ENCODE peak calls at places on chromosomes 5 and 9, in seven cellular contexts. One of them, this sample, is unnamed.
A peak's percentile ranks its signal among the peaks of the same experiment; 100 is the strongest.

GRCh38 chr5:53331463-53331862 is 149.0 kb upstream of the FST start:
- DNase-seq in stimulated activated CD4-positive, alpha-beta T cell treated with anti-CD3 and anti-CD28 coated beads, Interleukin-1b, Interleukin-23, amount 100 ng/mL, for 1 hour: no peak
- DNase-seq in Peyer's patch: no peak
- DNase-seq in A172: peak; percentile 76
- DNase-seq in mesenteric fat pad: no peak
- DNase-seq in activated CD4-positive, alpha-beta T cell treated with anti-CD3 and anti-CD28 coated beads for 4 hours: no peak
- DNase-seq in GM12892: no peak
- DNase-seq in this sample: no peak

GRCh38 chr5:147801461-147801860 is 18.9 kb upstream of the JAKMIP2 start:
- DNase-seq in activated CD4-positive, alpha-beta T cell treated with anti-CD3 and anti-CD28 coated beads for 4 hours: no peak
- DNase-seq in mesenteric fat pad: no peak
- DNase-seq in stimulated activated CD4-positive, alpha-beta T cell treated with anti-CD3 and anti-CD28 coated beads, Interleukin-1b, Interleukin-23, amount 100 ng/mL, for 1 hour: no peak
- DNase-seq in A172: no peak
- DNase-seq in GM12892: no peak
- DNase-seq in Peyer's patch: no peak
- DNase-seq in this sample: no peak

GRCh38 chr9:10045598-10045997 is 567.2 kb downstream of the PTPRD start:
- DNase-seq in A172: peak; percentile 8
- DNase-seq in stimulated activated CD4-positive, alpha-beta T cell treated with anti-CD3 and anti-CD28 coated beads, Interleukin-1b, Interleukin-23, amount 100 ng/mL, for 1 hour: no peak
- DNase-seq in activated CD4-positive, alpha-beta T cell treated with anti-CD3 and anti-CD28 coated beads for 4 hours: no peak
- DNase-seq in mesenteric fat pad: no peak
- DNase-seq in Peyer's patch: no peak
- DNase-seq in GM12892: no peak
- DNase-seq in this sample: no peak

GRCh38 chr5:172854451-172854871 is 20.4 kb downstream of the ERGIC1 start:
- DNase-seq in GM12892: no peak
- DNase-seq in A172: no peak
- DNase-seq in mesenteric fat pad: no peak
- DNase-seq in activated CD4-positive, alpha-beta T cell treated with anti-CD3 and anti-CD28 coated beads for 4 hours: no peak
- DNase-seq in Peyer's patch: peak; percentile 78
- DNase-seq in stimulated activated CD4-positive, alpha-beta T cell treated with anti-CD3 and anti-CD28 coated beads, Interleukin-1b, Interleukin-23, amount 100 ng/mL, for 1 hour: no peak
- DNase-seq in this sample: no peak

GRCh38 chr9:126522957-126523356 is 90.8 kb upstream of the LMX1B start:
- DNase-seq in Peyer's patch: no peak
- DNase-seq in A172: no peak
- DNase-seq in mesenteric fat pad: no peak
- DNase-seq in activated CD4-positive, alpha-beta T cell treated with anti-CD3 and anti-CD28 coated beads for 4 hours: no peak
- DNase-seq in stimulated activated CD4-positive, alpha-beta T cell treated with anti-CD3 and anti-CD28 coated beads, Interleukin-1b, Interleukin-23, amount 100 ng/mL, for 1 hour: no peak
- DNase-seq in GM12892: no peak
- DNase-seq in this sample: no peak

GRCh38 chr5:78182838-78183237 is 111.7 kb downstream of the AP3B1 start:
- DNase-seq in mesenteric fat pad: no peak
- DNase-seq in stimulated activated CD4-positive, alpha-beta T cell treated with anti-CD3 and anti-CD28 coated beads, Interleukin-1b, Interleukin-23, amount 100 ng/mL, for 1 hour: no peak
- DNase-seq in Peyer's patch: peak; percentile 51
- DNase-seq in A172: no peak
- DNase-seq in activated CD4-positive, alpha-beta T cell treated with anti-CD3 and anti-CD28 coated beads for 4 hours: no peak
- DNase-seq in GM12892: no peak
- DNase-seq in this sample: no peak

GRCh38 chr9:23088932-23089364 is 642.3 kb downstream of the DMRTA1 start:
- DNase-seq in mesenteric fat pad: peak; percentile 68
- DNase-seq in A172: peak; percentile 1
- DNase-seq in Peyer's patch: no peak
- DNase-seq in GM12892: no peak
- DNase-seq in activated CD4-positive, alpha-beta T cell treated with anti-CD3 and anti-CD28 coated beads for 4 hours: no peak
- DNase-seq in stimulated activated CD4-positive, alpha-beta T cell treated with anti-CD3 and anti-CD28 coated beads, Interleukin-1b, Interleukin-23, amount 100 ng/mL, for 1 hour: no peak
- DNase-seq in this sample: no peak

GRCh38 chr9:74645007-74645639 is 148.0 kb downstream of the RORB start:
- DNase-seq in Peyer's patch: no peak
- DNase-seq in stimulated activated CD4-positive, alpha-beta T cell treated with anti-CD3 and anti-CD28 coated beads, Interleukin-1b, Interleukin-23, amount 100 ng/mL, for 1 hour: no peak
- DNase-seq in activated CD4-positive, alpha-beta T cell treated with anti-CD3 and anti-CD28 coated beads for 4 hours: no peak
- DNase-seq in mesenteric fat pad: no peak
- DNase-seq in GM12892: no peak
- DNase-seq in A172: peak; percentile 1
- DNase-seq in this sample: no peak

GRCh38 chr5:149917073-149917676 is 27.4 kb downstream of the PDE6A start:
- DNase-seq in Peyer's patch: no peak
- DNase-seq in stimulated activated CD4-positive, alpha-beta T cell treated with anti-CD3 and anti-CD28 coated beads, Interleukin-1b, Interleukin-23, amount 100 ng/mL, for 1 hour: no peak
- DNase-seq in A172: no peak
- DNase-seq in activated CD4-positive, alpha-beta T cell treated with anti-CD3 and anti-CD28 coated beads for 4 hours: no peak
- DNase-seq in mesenteric fat pad: no peak
- DNase-seq in GM12892: no peak
- DNase-seq in this sample: no peak

GRCh38 chr5:133709074-133709676 is 96.8 kb upstream of the FSTL4 start:
- DNase-seq in stimulated activated CD4-positive, alpha-beta T cell treated with anti-CD3 and anti-CD28 coated beads, Interleukin-1b, Interleukin-23, amount 100 ng/mL, for 1 hour: no peak
- DNase-seq in GM12892: no peak
- DNase-seq in activated CD4-positive, alpha-beta T cell treated with anti-CD3 and anti-CD28 coated beads for 4 hours: no peak
- DNase-seq in mesenteric fat pad: no peak
- DNase-seq in Peyer's patch: no peak
- DNase-seq in A172: no peak
- DNase-seq in this sample: no peak

GRCh38 chr5:58090704-58091103 is 369.2 kb downstream of the PLK2 start:
- DNase-seq in Peyer's patch: no peak
- DNase-seq in stimulated activated CD4-positive, alpha-beta T cell treated with anti-CD3 and anti-CD28 coated beads, Interleukin-1b, Interleukin-23, amount 100 ng/mL, for 1 hour: no peak
- DNase-seq in activated CD4-positive, alpha-beta T cell treated with anti-CD3 and anti-CD28 coated beads for 4 hours: no peak
- DNase-seq in A172: no peak
- DNase-seq in GM12892: no peak
- DNase-seq in mesenteric fat pad: no peak
- DNase-seq in this sample: no peak

This sample was measured in GM18507.